ENCODE peak calls at places on chromosomes 7 and 10, in nine cellular contexts. C, W, Q, I, F, L, V, K and N are unnamed samples.

GRCh38 chr10:34905200-34905927 is 90.3 kb upstream of the PARD3 start:
- DNase-seq in C (no peak), W (no peak), Q (no peak), I (no peak), F (no peak), L (peak), V (no peak), K (no peak), N (no peak)

GRCh38 chr7:149875396-149875795 is 1.6 kb downstream of the ATP6V0E2 start:
- DNase-seq in C (no peak), W (no peak), Q (no peak), I (no peak), F (no peak), L (no peak), V (no peak), K (no peak), N (no peak)

GRCh38 chr10:98340261-98340675 is 72.3 kb upstream of the LOXL4 start:
- DNase-seq in C (no peak), W (no peak), Q (no peak), I (no peak), F (no peak), L (no peak), V (no peak), K (peak), N (no peak)

GRCh38 chr7:157422279-157422678 is 85.5 kb downstream of the DNAJB6 start:
- DNase-seq in C (no peak), W (no peak), Q (no peak), I (no peak), F (no peak), L (no peak), V (no peak), K (no peak), N (no peak)

GRCh38 chr7:21103426-21104123 is 316.9 kb upstream of the SP8 start:
- DNase-seq in C (no peak), W (no peak), Q (no peak), I (no peak), F (no peak), L (no peak), V (no peak), K (no peak), N (no peak)

GRCh38 chr7:30750574-30751256 is 1.2 kb upstream of the INMT start:
- DNase-seq in C (no peak), W (peak), Q (peak), I (no peak), F (peak), L (peak), V (peak), K (peak), N (no peak)

GRCh38 chr7:132433286-132433685 is 143.0 kb downstream of the PLXNA4 start:
- DNase-seq in C (no peak), W (no peak), Q (no peak), I (no peak), F (no peak), L (no peak), V (no peak), K (no peak), N (no peak)

GRCh38 chr7:111198255-111198654 is 107.3 kb downstream of the LRRN3 start:
- DNase-seq in C (no peak), W (peak), Q (no peak), I (peak), F (no peak), L (no peak), V (no peak), K (peak), N (no peak)

GRCh38 chr7:136163333-136163732 is 186.2 kb upstream of the MTPN start:
- DNase-seq in C (no peak), W (no peak), Q (no peak), I (no peak), F (no peak), L (no peak), V (no peak), K (no peak), N (no peak)

GRCh38 chr10:47415520-47416304 is 31.6 kb upstream of the ZNF488 start:
- DNase-seq in C (no peak), W (no peak), Q (no peak), I (no peak), F (no peak), L (no peak), V (no peak), K (peak), N (no peak)

GRCh38 chr7:38630720-38631673 is at the start of gene AMPH:
- DNase-seq in C (no peak), W (no peak), Q (peak), I (no peak), F (peak), L (peak), V (peak), K (peak), N (no peak)

GRCh38 chr10:16867556-16867955 is 50.3 kb upstream of the RSU1 start:
- DNase-seq in C (no peak), W (no peak), Q (no peak), I (no peak), F (no peak), L (no peak), V (no peak), K (peak), N (no peak)

GRCh38 chr10:48253970-48254657 is 20.4 kb downstream of the FRMPD2 start:
- DNase-seq in C (no peak), W (no peak), Q (no peak), I (no peak), F (no peak), L (peak), V (no peak), K (peak), N (no peak)

GRCh38 chr10:119251315-119251708 is 43.9 kb downstream of the GRK5 start:
- DNase-seq in C (no peak), W (no peak), Q (no peak), I (no peak), F (peak), L (peak), V (no peak), K (peak), N (no peak)

GRCh38 chr7:27343804-27344203 is 101.2 kb downstream of the EVX1 start:
- DNase-seq in C (no peak), W (no peak), Q (no peak), I (no peak), F (no peak), L (no peak), V (no peak), K (no peak), N (no peak)

GRCh38 chr7:122827763-122828162 is 58.5 kb downstream of the CADPS2 start:
- DNase-seq in C (no peak), W (no peak), Q (no peak), I (peak), F (no peak), L (no peak), V (no peak), K (no peak), N (no peak)

GRCh38 chr10:23826399-23826798 is 382.5 kb upstream of the KIAA1217 start:
- DNase-seq in C (no peak), W (no peak), Q (no peak), I (peak), F (no peak), L (no peak), V (no peak), K (peak), N (no peak)

GRCh38 chr10:118818621-118819221 is 64.0 kb upstream of the CACUL1 start:
- DNase-seq in C (no peak), W (no peak), Q (no peak), I (no peak), F (no peak), L (no peak), V (peak), K (no peak), N (no peak)